ENCODE peak calls at places on chromosomes 5 and 9, in seven cellular contexts. M, O, C, S, Q, A and Y are unnamed samples.

GRCh38 chr9:81772144-81772543 is 82.8 kb upstream of the TLE1 start:
- DNase-seq in M (no peak), O (no peak), C (no peak), S (no peak), Q (no peak), A (no peak), Y (no peak)

GRCh38 chr5:136811086-136811485 is 445.7 kb upstream of the TRPC7 start:
- DNase-seq in M (no peak), O (no peak), C (no peak), S (no peak), Q (no peak), A (no peak), Y (no peak)

GRCh38 chr9:77454668-77455067 is 193.5 kb downstream of the GNA14 start:
- DNase-seq in M (no peak), O (no peak), C (no peak), S (no peak), Q (no peak), A (no peak), Y (no peak)

GRCh38 chr9:1832960-1833359 is 182.2 kb upstream of the SMARCA2 start:
- DNase-seq in M (no peak), O (no peak), C (no peak), S (no peak), Q (no peak), A (no peak), Y (no peak)

GRCh38 chr5:148956632-148957385 is 106.1 kb downstream of the SH3TC2 start:
- DNase-seq in M (no peak), O (no peak), C (no peak), S (no peak), Q (no peak), A (no peak), Y (no peak)

GRCh38 chr9:123003467-123003866 is 30.0 kb upstream of the GPR21 start:
- DNase-seq in M (no peak), O (no peak), C (no peak), S (no peak), Q (no peak), A (peak; percentile 22), Y (no peak)

GRCh38 chr5:111681791-111682190 is 75.2 kb downstream of the NREP start:
- DNase-seq in M (no peak), O (no peak), C (no peak), S (no peak), Q (no peak), A (no peak), Y (no peak)

GRCh38 chr9:16559418-16560188 is 310.9 kb downstream of the BNC2 start:
- DNase-seq in M (no peak), O (no peak), C (no peak), S (no peak), Q (no peak), A (no peak), Y (no peak)

GRCh38 chr5:98927988-98928801 is 612 bp downstream of the CHD1 start:
- DNase-seq in M (no peak), O (no peak), C (peak; percentile 82), S (no peak), Q (peak; percentile 28), A (peak; percentile 76), Y (no peak)

GRCh38 chr9:81534138-81534865 is 155.0 kb downstream of the TLE1 start:
- DNase-seq in M (no peak), O (no peak), C (no peak), S (no peak), Q (no peak), A (no peak), Y (no peak)

GRCh38 chr9:99352786-99353185 is 130.7 kb downstream of the SEC61B start:
- DNase-seq in M (no peak), O (no peak), C (no peak), S (no peak), Q (no peak), A (no peak), Y (no peak)

GRCh38 chr5:173645897-173646574 is 29.6 kb upstream of the BOD1 start:
- DNase-seq in M (no peak), O (no peak), C (no peak), S (no peak), Q (no peak), A (no peak), Y (no peak)

GRCh38 chr5:143231426-143231825 is 172.1 kb downstream of the NR3C1 start:
- DNase-seq in M (no peak), O (no peak), C (no peak), S (no peak), Q (no peak), A (no peak), Y (no peak)

GRCh38 chr5:176784218-176785165 is 25.9 kb upstream of the UNC5A start:
- DNase-seq in M (no peak), O (peak; percentile 81), C (no peak), S (no peak), Q (peak; percentile 15), A (no peak), Y (peak; percentile 35)

GRCh38 chr9:98491778-98492177 is 217.0 kb downstream of the GABBR2 start:
- DNase-seq in M (no peak), O (no peak), C (no peak), S (no peak), Q (no peak), A (no peak), Y (no peak)

GRCh38 chr5:36876965-36877666 is 547 bp downstream of the NIPBL start:
- DNase-seq in M (no peak), O (peak; percentile 23), C (peak; percentile 72), S (no peak), Q (peak; percentile 21), A (peak; percentile 72), Y (no peak)

GRCh38 chr5:134594336-134594735 is 38.3 kb downstream of the SAR1B start:
- DNase-seq in M (no peak), O (no peak), C (no peak), S (no peak), Q (peak; percentile 59), A (no peak), Y (no peak)

GRCh38 chr5:66246621-66247020 is 102.5 kb downstream of the SREK1 start:
- DNase-seq in M (no peak), O (no peak), C (no peak), S (no peak), Q (no peak), A (no peak), Y (no peak)

GRCh38 chr9:114504341-114505186 is 709 bp downstream of the WHRN start:
- DNase-seq in M (no peak), O (peak; percentile 18), C (peak; percentile 78), S (no peak), Q (no peak), A (peak; percentile 73), Y (no peak)

GRCh38 chr5:179504191-179504590 is 46.2 kb upstream of the RUFY1 start:
- DNase-seq in M (no peak), O (no peak), C (no peak), S (no peak), Q (no peak), A (no peak), Y (no peak)

GRCh38 chr5:35487255-35488035 is 130.2 kb upstream of the SPEF2 start:
- DNase-seq in M (no peak), O (no peak), C (no peak), S (no peak), Q (no peak), A (no peak), Y (no peak)

GRCh38 chr5:10665799-10666198 is 95.2 kb downstream of the DAP start:
- DNase-seq in M (no peak), O (no peak), C (no peak), S (no peak), Q (no peak), A (no peak), Y (no peak)

GRCh38 chr5:10595678-10596309 is 31.9 kb downstream of the ANKRD33B start:
- DNase-seq in M (no peak), O (peak; percentile 75), C (no peak), S (no peak), Q (peak; percentile 24), A (no peak), Y (peak; percentile 86)

GRCh38 chr5:7330141-7330712 is 65.7 kb upstream of the ADCY2 start:
- DNase-seq in M (no peak), O (no peak), C (no peak), S (no peak), Q (no peak), A (no peak), Y (no peak)
- TF ChIP-seq SIN3A in M (no peak), O (no peak), C (no peak), S (no peak), Q (no peak), A (no peak), Y (no peak)

GRCh38 chr9:94110821-94111252 is 26.6 kb downstream of the PTPDC1 start:
- DNase-seq in M (no peak), O (no peak), C (no peak), S (no peak), Q (no peak), A (no peak), Y (no peak)

GRCh38 chr9:94111446-94111845 is 27.2 kb downstream of the PTPDC1 start:
- DNase-seq in M (no peak), O (no peak), C (no peak), S (no peak), Q (no peak), A (no peak), Y (no peak)

GRCh38 chr9:94108584-94108983 is 24.3 kb downstream of the PTPDC1 start:
- DNase-seq in M (no peak), O (no peak), C (no peak), S (no peak), Q (no peak), A (no peak), Y (no peak)

GRCh38 chr9:94112716-94113465 is 28.6 kb downstream of the PTPDC1 start:
- DNase-seq in M (no peak), O (no peak), C (no peak), S (no peak), Q (no peak), A (no peak), Y (no peak)
- TF ChIP-seq SIN3A in M (no peak), O (no peak), C (no peak), S (no peak), Q (no peak), A (no peak), Y (no peak)

GRCh38 chr9:69155341-69156030 is 18.6 kb upstream of the TJP2 start:
- DNase-seq in M (no peak), O (no peak), C (no peak), S (no peak), Q (no peak), A (no peak), Y (no peak)
- TF ChIP-seq SIN3A in M (no peak), O (no peak), C (no peak), S (no peak), Q (no peak), A (no peak), Y (no peak)

DNA sequence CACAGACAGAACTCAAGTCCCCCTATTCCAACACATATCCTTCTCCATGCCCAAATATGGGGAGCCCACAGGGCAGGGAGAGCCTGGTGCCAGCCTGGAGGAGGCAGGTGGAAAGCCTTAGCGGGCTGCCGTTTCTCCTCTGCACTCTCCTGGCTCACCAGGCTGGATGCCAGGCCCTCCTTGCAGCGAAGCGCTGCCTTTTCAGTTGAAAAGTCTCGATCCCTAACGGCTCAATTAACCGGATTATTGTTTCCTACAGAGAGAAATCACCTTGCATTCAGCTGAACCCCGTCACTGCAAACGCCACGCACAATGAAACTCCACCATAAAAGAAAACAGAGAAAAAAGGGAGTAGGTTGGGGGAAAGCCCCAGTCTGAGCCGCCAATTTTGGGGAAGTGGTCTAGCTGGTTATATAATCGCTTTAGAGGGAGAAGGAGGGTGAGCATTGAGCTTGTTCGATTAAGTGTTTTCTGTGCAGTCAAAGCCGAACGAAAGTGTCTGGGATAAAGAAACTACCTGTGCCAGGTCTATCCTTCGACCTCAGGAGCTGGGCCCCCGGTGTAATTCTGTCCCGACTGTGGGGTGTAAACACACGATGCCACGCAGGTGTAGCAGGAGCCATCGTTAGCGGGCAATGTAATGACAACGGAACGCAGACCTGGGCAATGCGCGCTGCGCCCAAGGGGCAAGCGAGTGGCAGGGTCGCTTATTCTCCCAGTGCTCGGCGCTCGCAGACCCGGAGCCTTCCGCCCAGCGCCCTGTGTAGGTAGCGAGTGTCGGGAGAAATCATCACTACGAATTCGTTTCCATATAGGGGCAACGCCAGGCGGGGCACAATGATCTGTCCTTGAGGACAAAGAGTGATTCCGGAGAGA is 3.8 kb downstream of the BARHL1 start:
- DNase-seq in M (no peak), O (no peak), C (peak; percentile 65), S (no peak), Q (no peak), A (no peak), Y (no peak)
- TF ChIP-seq SIN3A in M (no peak), O (no peak), C (no peak), S (no peak), Q (no peak), A (no peak), Y (no peak)